ENCODE peak calls at places on chromosomes 12 and 14, in ten cellular contexts. U is RWPE1; M is heart left ventricle; R is neural progenitor cell; G is CD8-positive, alpha-beta T cell; H is brain microvascular endothelial cell; E is sigmoid colon; B is left ventricle myocardium inferior; A is MM.1S; V is A549. F is an unnamed sample.

GRCh38 chr12:1811281-1811947 is 9.0 kb upstream of the LRTM2 start:
- DNase-seq in U (no peak), M (peak), R (no peak), G (no peak), H (peak), E (no peak), B (no peak), A (no peak), V (no peak), F (no peak)

GRCh38 chr14:34971381-34971780 is 11.4 kb upstream of the SRP54 start:
- DNase-seq in U (no peak), M (no peak), R (no peak), G (no peak), H (peak), E (no peak), B (no peak), A (no peak), V (no peak), F (no peak)

GRCh38 chr12:100858658-100859057 is 64.1 kb downstream of the ANO4 start:
- DNase-seq in U (no peak), M (no peak), R (no peak), G (no peak), H (no peak), E (no peak), B (no peak), A (no peak), V (no peak), F (no peak)

GRCh38 chr12:106288510-106289195 is 13.9 kb upstream of the TCP11L2 start:
- DNase-seq in U (peak), M (no peak), R (no peak), G (no peak), H (peak), E (no peak), B (no peak), A (no peak), V (peak), F (no peak)

GRCh38 chr14:56247495-56248087 is 129.4 kb downstream of the PELI2 start:
- DNase-seq in U (peak), M (no peak), R (no peak), G (no peak), H (no peak), E (no peak), B (no peak), A (no peak), V (no peak), F (no peak)

GRCh38 chr12:57893460-57894353 is 47.2 kb upstream of the CTDSP2 start:
- DNase-seq in U (no peak), M (peak), R (peak), G (no peak), H (peak), E (peak), B (peak), A (no peak), V (no peak), F (no peak)

GRCh38 chr14:19878029-19878642 is 3.2 kb downstream of the OR4K2 start:
- DNase-seq in U (no peak), M (no peak), R (no peak), G (no peak), H (no peak), E (no peak), B (no peak), A (peak), V (no peak), F (no peak)

GRCh38 chr14:52068741-52069616 is at the start of gene NID2:
- DNase-seq in U (peak), M (peak), R (peak), G (no peak), H (peak), E (peak), B (peak), A (no peak), V (peak), F (peak)

GRCh38 chr14:88045705-88046104 is 40.8 kb downstream of the GPR65 start:
- DNase-seq in U (no peak), M (no peak), R (no peak), G (no peak), H (no peak), E (no peak), B (no peak), A (no peak), V (no peak), F (no peak)

GRCh38 chr14:71380271-71380670 is 473.0 kb downstream of the PCNX1 start:
- DNase-seq in U (peak), M (no peak), R (no peak), G (no peak), H (peak), E (no peak), B (no peak), A (no peak), V (no peak), F (no peak)

GRCh38 chr12:32211769-32212156 is 105.1 kb downstream of the BICD1 start:
- DNase-seq in U (no peak), M (no peak), R (no peak), G (no peak), H (no peak), E (no peak), B (no peak), A (no peak), V (no peak), F (no peak)

GRCh38 chr14:90583916-90584605 is 187.2 kb downstream of the CALM1 start:
- DNase-seq in U (no peak), M (no peak), R (no peak), G (no peak), H (no peak), E (no peak), B (no peak), A (no peak), V (no peak), F (no peak)

GRCh38 chr14:84465890-84466289 is 1064.1 kb upstream of the FLRT2 start:
- DNase-seq in U (no peak), M (no peak), R (no peak), G (no peak), H (no peak), E (no peak), B (no peak), A (no peak), V (no peak), F (no peak)

GRCh38 chr12:11653215-11653753 is 3.8 kb downstream of the ETV6 start:
- DNase-seq in U (no peak), M (no peak), R (no peak), G (no peak), H (no peak), E (no peak), B (no peak), A (no peak), V (no peak), F (no peak)

GRCh38 chr12:57846285-57846576 is 298 bp downstream of the CTDSP2 start:
- DNase-seq in U (peak), M (no peak), R (no peak), G (no peak), H (no peak), E (no peak), B (no peak), A (no peak), V (no peak), F (no peak)

GRCh38 chr12:24991209-24992049 is 42.5 kb upstream of the BCAT1 start:
- DNase-seq in U (peak), M (no peak), R (peak), G (no peak), H (peak), E (no peak), B (no peak), A (peak), V (peak), F (peak)

GRCh38 chr14:49653508-49653907 is 18.5 kb upstream of the DNAAF2 start:
- DNase-seq in U (no peak), M (no peak), R (no peak), G (no peak), H (no peak), E (no peak), B (no peak), A (no peak), V (no peak), F (no peak)

GRCh38 chr14:95322646-95323045 is 2.9 kb upstream of the CLMN start:
- DNase-seq in U (peak), M (no peak), R (no peak), G (no peak), H (no peak), E (no peak), B (no peak), A (no peak), V (no peak), F (no peak)

GRCh38 chr12:69101505-69101904 is 137.9 kb upstream of the CPSF6 start:
- DNase-seq in U (no peak), M (no peak), R (no peak), G (no peak), H (no peak), E (no peak), B (no peak), A (no peak), V (no peak), F (no peak)

GRCh38 chr12:5587701-5588100 is 155.8 kb downstream of the NTF3 start:
- DNase-seq in U (no peak), M (no peak), R (peak), G (no peak), H (no peak), E (no peak), B (no peak), A (no peak), V (no peak), F (no peak)

GRCh38 chr12:53070901-53071492 is 8.2 kb downstream of the SPRYD3 start:
- DNase-seq in U (no peak), M (no peak), R (no peak), G (no peak), H (no peak), E (peak), B (no peak), A (no peak), V (no peak), F (no peak)

DNA sequence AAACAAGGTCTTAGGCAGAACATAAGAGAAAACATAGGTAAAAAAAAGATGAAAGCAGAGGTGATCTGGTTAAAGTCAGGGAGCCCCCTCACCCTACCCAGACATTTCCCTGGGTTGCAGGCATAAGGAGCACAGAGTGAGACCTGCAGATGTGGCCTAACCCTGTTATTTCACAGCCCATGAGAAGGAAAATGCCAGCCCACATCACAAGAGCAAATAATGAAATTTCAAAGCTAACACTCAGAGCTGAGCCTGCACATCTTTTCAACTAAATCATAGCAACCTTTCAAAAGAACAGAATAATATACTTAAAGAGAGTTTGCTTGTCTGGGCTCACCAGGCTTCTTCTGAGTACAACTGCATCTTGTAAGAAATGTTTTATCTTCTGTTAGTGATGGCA is 295.4 kb downstream of the RPAP3 start:
- DNase-seq in U (no peak), M (no peak), R (no peak), G (no peak), H (no peak), E (no peak), B (no peak), A (no peak), V (no peak), F (no peak)
- H3K27ac ChIP-seq in U (no peak), M (no peak), R (no peak), G (no peak), H (no peak), E (no peak), B (no peak), A (no peak), V (peak), F (no peak)

DNA sequence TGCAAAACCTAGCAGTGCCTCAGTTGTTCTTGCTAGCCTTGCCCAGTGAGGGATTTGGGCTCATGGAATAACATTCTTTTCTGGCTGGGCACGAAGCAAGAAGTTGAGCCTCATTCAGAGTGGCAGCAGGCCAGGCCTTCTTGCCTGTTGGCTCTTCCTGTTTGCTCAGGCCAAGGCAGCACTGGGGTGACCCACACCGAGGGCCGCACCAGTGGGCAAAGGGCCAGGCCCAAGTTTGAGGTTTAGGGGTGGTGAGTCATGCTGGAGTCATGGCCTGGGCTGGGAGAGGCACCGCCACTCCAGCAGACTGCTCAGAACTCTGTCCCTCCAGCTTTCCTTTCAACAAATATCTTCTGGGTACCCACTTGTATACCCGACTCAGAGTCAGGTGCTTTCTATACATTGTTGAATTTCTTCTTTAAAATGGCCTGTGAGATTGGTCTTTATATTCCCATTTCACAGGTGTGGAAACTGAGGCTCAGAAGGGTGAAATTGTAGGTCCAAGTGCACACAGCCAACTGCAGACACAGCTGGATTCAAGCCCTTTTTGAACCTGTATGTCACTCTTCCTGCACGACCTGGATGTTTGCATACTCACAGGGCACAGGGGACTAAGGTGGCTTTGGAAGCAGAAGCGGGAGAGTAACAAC is 279.4 kb downstream of the FOXN3 start:
- DNase-seq in U (peak), M (peak), R (no peak), G (no peak), H (peak), E (no peak), B (no peak), A (no peak), V (peak), F (no peak)
- H3K27ac ChIP-seq in U (peak), M (no peak), R (no peak), G (no peak), H (no peak), E (no peak), B (no peak), A (no peak), V (peak), F (no peak)

DNA sequence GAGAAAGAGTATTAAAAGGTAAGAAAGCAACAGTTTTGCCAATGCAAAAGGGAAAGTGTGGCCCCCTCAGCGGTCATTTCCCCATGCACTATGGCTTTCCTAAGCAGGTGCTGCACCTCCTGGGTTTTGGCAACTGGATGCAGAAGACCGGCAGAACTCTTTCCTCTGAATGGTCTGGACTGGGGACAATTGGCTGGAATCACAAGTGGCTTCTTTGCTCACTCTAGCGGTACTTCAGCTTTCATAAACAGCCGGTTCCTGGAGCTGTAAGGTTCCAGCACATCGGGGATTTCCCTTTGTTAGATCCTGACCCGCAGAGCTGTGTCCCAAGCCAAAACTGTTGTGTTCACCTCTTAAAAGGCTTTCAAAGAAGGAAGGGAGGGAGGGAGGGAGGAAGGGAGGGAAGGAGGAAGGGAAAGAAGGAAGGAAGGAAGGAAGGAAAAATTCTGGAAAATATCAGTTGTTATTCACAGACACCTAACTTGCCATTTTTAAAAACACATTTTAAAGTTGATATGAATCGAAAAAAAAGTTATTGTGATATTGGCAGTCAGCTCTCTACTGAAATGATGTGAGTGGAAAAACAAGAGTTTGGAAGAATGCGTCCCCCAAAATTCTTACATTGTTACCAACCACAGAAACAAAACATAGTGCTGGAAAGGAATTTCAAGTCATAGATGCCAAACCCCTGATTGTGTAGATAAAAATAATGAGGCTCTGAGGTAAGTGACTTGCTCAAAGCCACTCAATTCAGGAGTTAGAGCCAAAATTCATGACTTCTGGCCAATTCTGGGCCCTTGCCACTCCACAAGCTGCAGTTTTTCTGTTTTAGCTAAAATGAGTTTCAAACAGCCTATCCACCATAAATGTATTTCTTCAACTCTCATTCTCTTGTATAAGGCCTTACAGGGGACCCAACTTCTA is 220.6 kb upstream of the HMGA2 start:
- DNase-seq in U (peak), M (no peak), R (peak), G (no peak), H (peak), E (peak), B (peak), A (no peak), V (peak), F (no peak)
- H3K27ac ChIP-seq in U (peak), M (no peak), R (no peak), G (no peak), H (peak), E (peak), B (peak), A (no peak), V (peak), F (no peak)

GRCh38 chr12:48486679-48487078 is 4.4 kb downstream of the C12orf54 start:
- DNase-seq in U (peak), M (no peak), R (no peak), G (no peak), H (no peak), E (no peak), B (no peak), A (peak), V (no peak), F (no peak)
- H3K27ac ChIP-seq in U (no peak), M (no peak), R (no peak), G (no peak), H (no peak), E (no peak), B (no peak), A (no peak), V (no peak), F (no peak)

DNA sequence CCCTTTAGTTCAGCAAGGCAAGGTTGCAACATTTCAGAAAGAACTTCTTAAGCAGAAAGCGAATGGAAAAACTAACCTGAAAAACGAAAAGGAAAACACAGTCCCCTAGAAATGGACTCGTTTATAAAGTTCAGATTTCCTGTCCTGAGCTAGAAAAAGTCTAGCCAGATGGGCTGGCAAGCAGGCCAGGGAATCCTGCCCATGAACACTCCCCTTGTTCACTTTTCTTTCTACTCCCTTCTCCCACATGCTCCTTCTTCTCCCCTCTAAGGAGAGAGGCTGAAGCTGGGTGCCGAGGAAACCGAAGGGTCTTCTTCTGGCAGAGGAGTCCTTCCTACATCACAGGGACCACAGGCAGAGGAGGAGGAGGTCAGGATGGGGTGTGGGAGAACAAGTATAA is 27.1 kb downstream of the LTBP2 start:
- DNase-seq in U (no peak), M (peak), R (no peak), G (no peak), H (no peak), E (peak), B (no peak), A (no peak), V (no peak), F (no peak)
- H3K27ac ChIP-seq in U (peak), M (no peak), R (no peak), G (no peak), H (no peak), E (no peak), B (peak), A (no peak), V (peak), F (no peak)

GRCh38 chr12:89411846-89412245 is 59.5 kb upstream of the DUSP6 start:
- DNase-seq in U (no peak), M (no peak), R (peak), G (no peak), H (no peak), E (no peak), B (no peak), A (no peak), V (no peak), F (no peak)

GRCh38 chr12:89412665-89413064 is 60.4 kb upstream of the DUSP6 start:
- DNase-seq in U (no peak), M (no peak), R (no peak), G (no peak), H (no peak), E (no peak), B (no peak), A (no peak), V (no peak), F (no peak)

GRCh38 chr12:89414851-89415250 is 62.5 kb upstream of the DUSP6 start:
- DNase-seq in U (no peak), M (no peak), R (no peak), G (no peak), H (no peak), E (no peak), B (no peak), A (no peak), V (no peak), F (no peak)

GRCh38 chr12:89414322-89414721 is 62.0 kb upstream of the DUSP6 start:
- DNase-seq in U (no peak), M (no peak), R (no peak), G (no peak), H (no peak), E (no peak), B (no peak), A (no peak), V (no peak), F (no peak)

GRCh38 chr12:89413234-89413633 is 60.9 kb upstream of the DUSP6 start:
- DNase-seq in U (no peak), M (no peak), R (no peak), G (no peak), H (no peak), E (no peak), B (no peak), A (no peak), V (no peak), F (no peak)
- H3K27ac ChIP-seq in U (no peak), M (no peak), R (no peak), G (no peak), H (no peak), E (no peak), B (no peak), A (no peak), V (no peak), F (no peak)

GRCh38 chr14:67240168-67240932 is 885 bp upstream of the PALS1 start:
- DNase-seq in U (peak), M (peak), R (peak), G (no peak), H (peak), E (peak), B (peak), A (peak), V (peak), F (peak)
- H3K27ac ChIP-seq in U (peak), M (peak), R (no peak), G (peak), H (peak), E (peak), B (peak), A (peak), V (peak), F (no peak)

GRCh38 chr12:116156614-116157013 is 120.9 kb downstream of the MED13L start:
- DNase-seq in U (no peak), M (no peak), R (no peak), G (no peak), H (no peak), E (no peak), B (no peak), A (no peak), V (no peak), F (no peak)

GRCh38 chr12:116159175-116159574 is 118.3 kb downstream of the MED13L start:
- DNase-seq in U (no peak), M (no peak), R (no peak), G (no peak), H (peak), E (no peak), B (no peak), A (no peak), V (no peak), F (no peak)

GRCh38 chr12:116159593-116159992 is 117.9 kb downstream of the MED13L start:
- DNase-seq in U (no peak), M (no peak), R (no peak), G (no peak), H (no peak), E (no peak), B (no peak), A (no peak), V (no peak), F (no peak)

GRCh38 chr12:116160196-116160595 is 117.3 kb downstream of the MED13L start:
- DNase-seq in U (peak), M (no peak), R (no peak), G (no peak), H (no peak), E (no peak), B (no peak), A (no peak), V (peak), F (no peak)

DNA sequence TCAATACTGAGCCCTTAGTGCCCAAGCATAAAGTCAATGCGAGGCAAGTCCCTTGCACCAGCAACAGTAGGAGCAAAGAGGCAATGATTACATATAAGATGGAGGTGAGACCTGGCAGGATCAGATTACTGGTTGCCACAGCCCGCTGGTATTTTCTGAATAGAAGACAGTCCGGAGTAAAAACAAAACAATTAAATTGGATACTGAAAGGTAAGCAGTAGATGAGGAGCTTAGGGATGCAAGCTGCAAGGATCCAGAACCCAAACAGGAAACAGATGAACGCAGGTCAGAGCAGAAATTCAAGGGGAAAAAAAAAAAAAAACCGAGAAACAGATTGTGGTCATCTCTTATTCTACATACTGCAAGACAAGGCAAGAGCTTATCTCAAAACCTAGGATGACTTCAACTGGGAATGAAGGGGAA is 119.6 kb downstream of the MED13L start:
- DNase-seq in U (no peak), M (no peak), R (peak), G (no peak), H (no peak), E (no peak), B (no peak), A (no peak), V (no peak), F (no peak)
- H3K27ac ChIP-seq in U (no peak), M (no peak), R (no peak), G (no peak), H (no peak), E (no peak), B (no peak), A (no peak), V (no peak), F (no peak)

F was measured in CD4-positive, CD25-positive, alpha-beta regulatory T cell.